ENCODE peak calls at places on chromosomes 11 and 22, in eight cellular contexts. One of them, this sample, is unnamed.

GRCh38 chr11:17898782-17899181 is 114.1 kb downstream of the SERGEF start:
- DNase-seq in CD8-positive, alpha-beta T cell: no peak
- DNase-seq in progenitor cell of endocrine pancreas: no peak
- DNase-seq in left ventricle myocardium inferior: no peak
- DNase-seq in GM12865: no peak
- DNase-seq in mucosa of descending colon: no peak
- DNase-seq in upper lobe of left lung: no peak
- DNase-seq in lower lobe of right lung: no peak
- DNase-seq in this sample: no peak

GRCh38 chr22:20750461-20751184 is 23.3 kb upstream of the SERPIND1 start:
- DNase-seq in GM12865: peak; percentile 86
- DNase-seq in progenitor cell of endocrine pancreas: no peak
- DNase-seq in left ventricle myocardium inferior: peak; percentile 47
- DNase-seq in CD8-positive, alpha-beta T cell: no peak
- DNase-seq in upper lobe of left lung: peak; percentile 79
- DNase-seq in mucosa of descending colon: peak; percentile 57
- DNase-seq in lower lobe of right lung: no peak
- DNase-seq in this sample: peak; percentile 70

GRCh38 chr11:62324738-62325556 is 12.3 kb upstream of the ASRGL1 start:
- DNase-seq in left ventricle myocardium inferior: peak; percentile 31
- DNase-seq in GM12865: peak; percentile 67
- DNase-seq in lower lobe of right lung: peak; percentile 67
- DNase-seq in upper lobe of left lung: peak; percentile 53
- DNase-seq in mucosa of descending colon: no peak
- DNase-seq in CD8-positive, alpha-beta T cell: peak; percentile 37
- DNase-seq in progenitor cell of endocrine pancreas: peak; percentile 41
- DNase-seq in this sample: peak; percentile 71

GRCh38 chr11:24697722-24698121 is 200.9 kb downstream of the LUZP2 start:
- DNase-seq in progenitor cell of endocrine pancreas: no peak
- DNase-seq in mucosa of descending colon: no peak
- DNase-seq in left ventricle myocardium inferior: no peak
- DNase-seq in lower lobe of right lung: no peak
- DNase-seq in GM12865: no peak
- DNase-seq in upper lobe of left lung: no peak
- DNase-seq in CD8-positive, alpha-beta T cell: no peak
- DNase-seq in this sample: no peak

GRCh38 chr22:24434472-24435322 is 7.3 kb downstream of the ADORA2A start:
- DNase-seq in GM12865: peak; percentile 91
- DNase-seq in left ventricle myocardium inferior: no peak
- DNase-seq in mucosa of descending colon: peak; percentile 65
- DNase-seq in lower lobe of right lung: no peak
- DNase-seq in CD8-positive, alpha-beta T cell: peak; percentile 70
- DNase-seq in upper lobe of left lung: peak; percentile 56
- DNase-seq in progenitor cell of endocrine pancreas: no peak
- DNase-seq in this sample: peak; percentile 87

GRCh38 chr11:36065436-36065835 is 121.6 kb downstream of the LDLRAD3 start:
- DNase-seq in progenitor cell of endocrine pancreas: no peak
- DNase-seq in left ventricle myocardium inferior: no peak
- DNase-seq in lower lobe of right lung: no peak
- DNase-seq in mucosa of descending colon: no peak
- DNase-seq in GM12865: no peak
- DNase-seq in CD8-positive, alpha-beta T cell: no peak
- DNase-seq in upper lobe of left lung: no peak
- DNase-seq in this sample: no peak

GRCh38 chr11:20110908-20111669 is 49.2 kb downstream of the DBX1 start:
- DNase-seq in CD8-positive, alpha-beta T cell: peak; percentile 34
- DNase-seq in upper lobe of left lung: peak; percentile 35
- DNase-seq in left ventricle myocardium inferior: no peak
- DNase-seq in lower lobe of right lung: no peak
- DNase-seq in GM12865: peak; percentile 73
- DNase-seq in progenitor cell of endocrine pancreas: peak; percentile 52
- DNase-seq in mucosa of descending colon: peak; percentile 79
- DNase-seq in this sample: peak; percentile 77

GRCh38 chr22:36323855-36324331 is 63.9 kb downstream of the MYH9 start:
- DNase-seq in upper lobe of left lung: no peak
- DNase-seq in mucosa of descending colon: no peak
- DNase-seq in lower lobe of right lung: no peak
- DNase-seq in progenitor cell of endocrine pancreas: no peak
- DNase-seq in GM12865: no peak
- DNase-seq in CD8-positive, alpha-beta T cell: no peak
- DNase-seq in left ventricle myocardium inferior: peak; percentile 77
- DNase-seq in this sample: no peak

GRCh38 chr11:64742940-64743590 is 877 bp downstream of the RASGRP2 start:
- DNase-seq in upper lobe of left lung: peak; percentile 87
- DNase-seq in mucosa of descending colon: peak; percentile 73
- DNase-seq in lower lobe of right lung: peak; percentile 87
- DNase-seq in CD8-positive, alpha-beta T cell: peak; percentile 82
- DNase-seq in left ventricle myocardium inferior: peak; percentile 84
- DNase-seq in progenitor cell of endocrine pancreas: peak; percentile 55
- DNase-seq in GM12865: peak; percentile 60
- DNase-seq in this sample: peak; percentile 95

GRCh38 chr22:36510966-36511881 is 4.4 kb upstream of the FOXRED2 start:
- DNase-seq in left ventricle myocardium inferior: no peak
- DNase-seq in CD8-positive, alpha-beta T cell: peak; percentile 37
- DNase-seq in upper lobe of left lung: no peak
- DNase-seq in lower lobe of right lung: no peak
- DNase-seq in mucosa of descending colon: peak; percentile 60
- DNase-seq in progenitor cell of endocrine pancreas: peak; percentile 37
- DNase-seq in GM12865: peak; percentile 60
- DNase-seq in this sample: no peak

GRCh38 chr11:63939351-63939920 is 634 bp downstream of the NAA40 start:
- DNase-seq in lower lobe of right lung: no peak
- DNase-seq in left ventricle myocardium inferior: no peak
- DNase-seq in GM12865: no peak
- DNase-seq in upper lobe of left lung: peak; percentile 39
- DNase-seq in CD8-positive, alpha-beta T cell: no peak
- DNase-seq in progenitor cell of endocrine pancreas: no peak
- DNase-seq in mucosa of descending colon: peak; percentile 41
- DNase-seq in this sample: peak; percentile 27

GRCh38 chr11:33709471-33709870 is 8.8 kb upstream of the C11orf91 start:
- DNase-seq in upper lobe of left lung: no peak
- DNase-seq in mucosa of descending colon: no peak
- DNase-seq in left ventricle myocardium inferior: no peak
- DNase-seq in lower lobe of right lung: no peak
- DNase-seq in progenitor cell of endocrine pancreas: no peak
- DNase-seq in CD8-positive, alpha-beta T cell: no peak
- DNase-seq in GM12865: no peak
- DNase-seq in this sample: no peak

DNA sequence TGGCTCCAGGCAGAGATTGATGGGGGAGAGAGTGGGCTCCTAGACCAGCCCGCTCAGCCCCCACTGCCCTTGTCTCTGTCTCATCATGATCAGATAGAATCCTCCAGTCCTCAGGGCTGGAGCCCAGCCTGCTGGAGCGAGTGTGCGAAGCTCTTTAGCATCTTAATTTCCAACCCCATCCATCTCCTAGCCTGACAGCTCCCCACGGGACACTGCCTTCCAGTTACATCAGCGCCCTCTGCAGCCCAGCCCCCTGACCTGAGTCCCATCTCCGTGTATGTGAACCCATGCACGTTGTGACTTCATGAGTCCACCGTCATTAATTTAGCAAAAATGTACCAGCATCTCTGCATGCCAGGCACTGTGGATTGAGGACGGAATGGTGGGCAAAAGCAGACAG is 2.1 kb downstream of the P2RX3 start:
- DNase-seq in GM12865: no peak
- DNase-seq in upper lobe of left lung: no peak
- DNase-seq in lower lobe of right lung: no peak
- DNase-seq in CD8-positive, alpha-beta T cell: no peak
- DNase-seq in mucosa of descending colon: no peak
- DNase-seq in progenitor cell of endocrine pancreas: no peak
- DNase-seq in left ventricle myocardium inferior: no peak
- DNase-seq in this sample: no peak
- TF ChIP-seq CTCF in GM12865: no peak
- TF ChIP-seq CTCF in upper lobe of left lung: no peak
- TF ChIP-seq CTCF in lower lobe of right lung: no peak
- TF ChIP-seq CTCF in CD8-positive, alpha-beta T cell: no peak
- TF ChIP-seq CTCF in mucosa of descending colon: no peak
- TF ChIP-seq CTCF in progenitor cell of endocrine pancreas: peak; percentile 34
- TF ChIP-seq CTCF in left ventricle myocardium inferior: peak; percentile 14
- TF ChIP-seq CTCF in this sample: peak; percentile 23

GRCh38 chr11:57798905-57799559 is 37.4 kb downstream of the CTNND1 start:
- DNase-seq in progenitor cell of endocrine pancreas: no peak
- DNase-seq in CD8-positive, alpha-beta T cell: no peak
- DNase-seq in mucosa of descending colon: peak; percentile 86
- DNase-seq in upper lobe of left lung: peak; percentile 71
- DNase-seq in GM12865: no peak
- DNase-seq in left ventricle myocardium inferior: no peak
- DNase-seq in lower lobe of right lung: peak; percentile 53
- DNase-seq in this sample: no peak
- TF ChIP-seq CTCF in progenitor cell of endocrine pancreas: no peak
- TF ChIP-seq CTCF in CD8-positive, alpha-beta T cell: no peak
- TF ChIP-seq CTCF in mucosa of descending colon: no peak
- TF ChIP-seq CTCF in upper lobe of left lung: no peak
- TF ChIP-seq CTCF in GM12865: no peak
- TF ChIP-seq CTCF in left ventricle myocardium inferior: no peak
- TF ChIP-seq CTCF in lower lobe of right lung: no peak
- TF ChIP-seq CTCF in this sample: no peak

GRCh38 chr22:50244420-50245213 is at the start of gene TUBGCP6:
- DNase-seq in progenitor cell of endocrine pancreas: peak; percentile 79
- DNase-seq in left ventricle myocardium inferior: peak; percentile 97
- DNase-seq in upper lobe of left lung: peak; percentile 96
- DNase-seq in GM12865: peak; percentile 94
- DNase-seq in lower lobe of right lung: peak; percentile 98
- DNase-seq in CD8-positive, alpha-beta T cell: peak; percentile 90
- DNase-seq in mucosa of descending colon: peak; percentile 98
- DNase-seq in this sample: peak; percentile 95
- TF ChIP-seq CTCF in progenitor cell of endocrine pancreas: peak; percentile 40
- TF ChIP-seq CTCF in left ventricle myocardium inferior: peak; percentile 47
- TF ChIP-seq CTCF in upper lobe of left lung: no peak
- TF ChIP-seq CTCF in GM12865: peak; percentile 20
- TF ChIP-seq CTCF in lower lobe of right lung: peak; percentile 28
- TF ChIP-seq CTCF in CD8-positive, alpha-beta T cell: peak; percentile 27
- TF ChIP-seq CTCF in mucosa of descending colon: no peak
- TF ChIP-seq CTCF in this sample: no peak

DNA sequence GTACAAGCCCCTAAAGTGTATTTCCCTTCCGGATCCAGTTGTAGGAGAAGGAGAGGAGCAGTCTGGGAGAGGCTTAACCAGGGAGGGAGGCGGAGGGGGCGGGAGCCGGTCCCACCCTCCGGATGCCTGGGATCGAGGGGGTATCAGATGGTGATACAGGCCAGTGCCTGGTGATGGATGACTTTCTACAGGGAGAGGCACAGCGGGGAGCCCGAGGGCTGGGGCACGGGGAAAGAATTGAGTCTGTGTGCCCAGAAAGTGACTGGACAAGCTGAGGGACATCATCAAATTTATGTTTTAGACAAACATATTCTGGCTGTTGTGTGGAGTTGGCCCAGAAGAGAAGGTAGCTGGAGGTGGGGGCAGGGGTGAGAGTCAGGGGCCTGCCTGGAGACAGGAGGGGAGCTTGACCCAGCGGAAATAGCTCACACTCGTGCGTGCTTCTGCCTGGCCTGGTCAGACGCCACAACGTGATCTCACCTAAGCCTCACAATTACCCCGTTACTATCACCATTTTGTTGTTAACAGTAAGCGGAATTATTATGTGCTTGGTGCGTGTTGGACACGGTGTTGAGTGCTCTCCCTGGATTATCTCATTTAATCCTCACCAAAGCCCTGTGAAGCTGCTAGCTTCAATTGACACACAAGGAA is 42.4 kb downstream of the AMPD3 start:
- DNase-seq in CD8-positive, alpha-beta T cell: no peak
- DNase-seq in upper lobe of left lung: no peak
- DNase-seq in mucosa of descending colon: no peak
- DNase-seq in GM12865: no peak
- DNase-seq in left ventricle myocardium inferior: no peak
- DNase-seq in progenitor cell of endocrine pancreas: no peak
- DNase-seq in lower lobe of right lung: no peak
- DNase-seq in this sample: peak; percentile 5
- TF ChIP-seq CTCF in CD8-positive, alpha-beta T cell: no peak
- TF ChIP-seq CTCF in upper lobe of left lung: no peak
- TF ChIP-seq CTCF in mucosa of descending colon: no peak
- TF ChIP-seq CTCF in GM12865: no peak
- TF ChIP-seq CTCF in left ventricle myocardium inferior: no peak
- TF ChIP-seq CTCF in progenitor cell of endocrine pancreas: no peak
- TF ChIP-seq CTCF in lower lobe of right lung: no peak
- TF ChIP-seq CTCF in this sample: no peak

GRCh38 chr11:29019960-29020683 is 911.9 kb downstream of the METTL15 start:
- DNase-seq in upper lobe of left lung: no peak
- DNase-seq in progenitor cell of endocrine pancreas: no peak
- DNase-seq in CD8-positive, alpha-beta T cell: no peak
- DNase-seq in left ventricle myocardium inferior: no peak
- DNase-seq in GM12865: no peak
- DNase-seq in lower lobe of right lung: no peak
- DNase-seq in mucosa of descending colon: no peak
- DNase-seq in this sample: no peak
- TF ChIP-seq CTCF in upper lobe of left lung: no peak
- TF ChIP-seq CTCF in progenitor cell of endocrine pancreas: peak; percentile 64
- TF ChIP-seq CTCF in CD8-positive, alpha-beta T cell: no peak
- TF ChIP-seq CTCF in left ventricle myocardium inferior: no peak
- TF ChIP-seq CTCF in GM12865: no peak
- TF ChIP-seq CTCF in lower lobe of right lung: no peak
- TF ChIP-seq CTCF in mucosa of descending colon: no peak
- TF ChIP-seq CTCF in this sample: no peak

DNA sequence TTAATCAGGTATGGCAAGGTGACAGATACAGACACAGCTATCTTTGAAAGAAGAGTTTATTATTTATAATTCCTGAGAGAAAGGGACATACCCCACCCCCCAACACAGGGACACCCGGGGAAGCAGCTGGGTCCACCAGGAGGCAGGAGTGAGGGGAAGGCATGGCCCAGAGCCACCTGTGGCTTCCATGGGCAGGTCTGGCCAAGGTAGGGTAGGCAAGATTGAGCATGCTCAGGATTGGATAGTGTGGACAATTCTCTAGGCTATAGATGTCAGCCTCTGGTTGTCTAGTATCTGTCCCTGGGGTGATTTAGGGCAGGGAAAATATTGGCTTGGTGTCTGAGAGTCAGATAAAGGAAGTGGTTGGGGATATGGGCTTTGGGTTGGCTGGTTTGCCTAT is 27.5 kb upstream of the SMIM35 start:
- DNase-seq in mucosa of descending colon: no peak
- DNase-seq in CD8-positive, alpha-beta T cell: no peak
- DNase-seq in GM12865: no peak
- DNase-seq in upper lobe of left lung: no peak
- DNase-seq in left ventricle myocardium inferior: no peak
- DNase-seq in progenitor cell of endocrine pancreas: no peak
- DNase-seq in lower lobe of right lung: no peak
- DNase-seq in this sample: no peak
- TF ChIP-seq CTCF in mucosa of descending colon: no peak
- TF ChIP-seq CTCF in CD8-positive, alpha-beta T cell: no peak
- TF ChIP-seq CTCF in GM12865: no peak
- TF ChIP-seq CTCF in upper lobe of left lung: no peak
- TF ChIP-seq CTCF in left ventricle myocardium inferior: no peak
- TF ChIP-seq CTCF in progenitor cell of endocrine pancreas: no peak
- TF ChIP-seq CTCF in lower lobe of right lung: no peak
- TF ChIP-seq CTCF in this sample: no peak